ENCODE peak calls at places on chromosomes 2 and 18, in four cellular contexts. One of them, this sample, is unnamed.

GRCh38 chr2:226799976-226800940 is 638 bp upstream of the IRS1 start:
- DNase-seq in GM23338: peak
- DNase-seq in breast epithelium: peak
- DNase-seq in HCT116: no peak
- DNase-seq in this sample: peak

GRCh38 chr2:95030496-95030895 is 5.0 kb downstream of the MAL start:
- DNase-seq in breast epithelium: no peak
- DNase-seq in GM23338: no peak
- DNase-seq in HCT116: no peak
- DNase-seq in this sample: no peak

GRCh38 chr2:238696786-238697185 is 151.1 kb upstream of the TWIST2 start:
- DNase-seq in breast epithelium: no peak
- DNase-seq in HCT116: no peak
- DNase-seq in GM23338: no peak
- DNase-seq in this sample: no peak

GRCh38 chr18:39453882-39454281 is 1888.3 kb upstream of the CELF4 start:
- DNase-seq in HCT116: no peak
- DNase-seq in breast epithelium: no peak
- DNase-seq in GM23338: no peak
- DNase-seq in this sample: peak

GRCh38 chr2:24837996-24838513 is 44.8 kb downstream of the CENPO start:
- DNase-seq in GM23338: no peak
- DNase-seq in breast epithelium: no peak
- DNase-seq in HCT116: no peak
- DNase-seq in this sample: no peak

GRCh38 chr2:39490586-39490985 is 53.5 kb upstream of the MAP4K3 start:
- DNase-seq in breast epithelium: no peak
- DNase-seq in GM23338: no peak
- DNase-seq in HCT116: no peak
- DNase-seq in this sample: no peak

GRCh38 chr2:4628931-4629565 is 925.7 kb downstream of the DCDC2C start:
- DNase-seq in breast epithelium: no peak
- DNase-seq in GM23338: no peak
- DNase-seq in HCT116: no peak
- DNase-seq in this sample: no peak

GRCh38 chr18:31100598-31101147 is 1.5 kb downstream of the DSC2 start:
- DNase-seq in breast epithelium: peak
- DNase-seq in GM23338: peak
- DNase-seq in HCT116: no peak
- DNase-seq in this sample: peak

GRCh38 chr2:207265849-207266248 is 100.1 kb upstream of the KLF7 start:
- DNase-seq in HCT116: no peak
- DNase-seq in GM23338: no peak
- DNase-seq in breast epithelium: no peak
- DNase-seq in this sample: no peak

GRCh38 chr2:46983065-46983801 is 67.6 kb upstream of the MCFD2 start:
- DNase-seq in HCT116: no peak
- DNase-seq in breast epithelium: no peak
- DNase-seq in GM23338: no peak
- DNase-seq in this sample: no peak

GRCh38 chr2:200810252-200810650 is 1.5 kb upstream of the BZW1 start:
- DNase-seq in HCT116: no peak
- DNase-seq in GM23338: no peak
- DNase-seq in breast epithelium: no peak
- DNase-seq in this sample: peak

GRCh38 chr18:6961331-6961730 is 156.3 kb downstream of the LAMA1 start:
- DNase-seq in breast epithelium: no peak
- DNase-seq in GM23338: no peak
- DNase-seq in HCT116: no peak
- DNase-seq in this sample: no peak

GRCh38 chr2:44126106-44126797 is 42.4 kb upstream of the PPM1B start:
- DNase-seq in HCT116: no peak
- DNase-seq in GM23338: no peak
- DNase-seq in breast epithelium: no peak
- DNase-seq in this sample: peak

GRCh38 chr2:151827564-151828142 is 568 bp downstream of the ARL5A start:
- DNase-seq in HCT116: no peak
- DNase-seq in GM23338: peak
- DNase-seq in breast epithelium: peak
- DNase-seq in this sample: peak

GRCh38 chr2:48504647-48505327 is 25.2 kb upstream of the STON1 start:
- DNase-seq in HCT116: no peak
- DNase-seq in breast epithelium: no peak
- DNase-seq in GM23338: no peak
- DNase-seq in this sample: no peak

GRCh38 chr2:7041421-7041820 is 124.2 kb downstream of the RNF144A start:
- DNase-seq in GM23338: no peak
- DNase-seq in HCT116: no peak
- DNase-seq in breast epithelium: no peak
- DNase-seq in this sample: no peak

GRCh38 chr2:24454258-24454657 is 36.8 kb upstream of the NCOA1 start:
- DNase-seq in breast epithelium: no peak
- DNase-seq in GM23338: no peak
- DNase-seq in HCT116: no peak
- DNase-seq in this sample: no peak

GRCh38 chr18:61333746-61334490 is 688 bp downstream of the CDH20 start:
- DNase-seq in HCT116: no peak
- DNase-seq in breast epithelium: no peak
- DNase-seq in GM23338: peak
- DNase-seq in this sample: no peak

GRCh38 chr18:8300749-8301148 is 308.5 kb upstream of the RAB12 start:
- DNase-seq in breast epithelium: no peak
- DNase-seq in HCT116: no peak
- DNase-seq in GM23338: no peak
- DNase-seq in this sample: no peak

GRCh38 chr2:38621018-38621417 is 18.3 kb upstream of the HNRNPLL start:
- DNase-seq in breast epithelium: no peak
- DNase-seq in HCT116: no peak
- DNase-seq in GM23338: no peak
- DNase-seq in this sample: no peak

GRCh38 chr18:32810314-32810713 is 37.5 kb upstream of the KLHL14 start:
- DNase-seq in HCT116: no peak
- DNase-seq in GM23338: no peak
- DNase-seq in breast epithelium: no peak
- DNase-seq in this sample: no peak

GRCh38 chr2:17620841-17621240 is 80.3 kb downstream of the VSNL1 start:
- DNase-seq in breast epithelium: no peak
- DNase-seq in GM23338: no peak
- DNase-seq in HCT116: no peak
- DNase-seq in this sample: no peak

GRCh38 chr2:42931147-42931817 is 138.9 kb upstream of the HAAO start:
- DNase-seq in HCT116: no peak
- DNase-seq in breast epithelium: no peak
- DNase-seq in GM23338: peak
- DNase-seq in this sample: no peak

GRCh38 chr18:48153641-48154481 is 223.4 kb upstream of the SMAD2 start:
- DNase-seq in GM23338: no peak
- DNase-seq in breast epithelium: no peak
- DNase-seq in HCT116: no peak
- DNase-seq in this sample: no peak

GRCh38 chr2:135664623-135665068 is 77.0 kb upstream of the UBXN4 start:
- DNase-seq in HCT116: no peak
- DNase-seq in GM23338: no peak
- DNase-seq in breast epithelium: no peak
- DNase-seq in this sample: no peak

GRCh38 chr2:122663737-122664136 is 908.3 kb downstream of the TSN start:
- DNase-seq in GM23338: no peak
- DNase-seq in HCT116: no peak
- DNase-seq in breast epithelium: no peak
- DNase-seq in this sample: no peak

GRCh38 chr18:13240060-13240725 is 21.6 kb downstream of the LDLRAD4 start:
- DNase-seq in GM23338: no peak
- DNase-seq in breast epithelium: peak
- DNase-seq in HCT116: no peak
- DNase-seq in this sample: no peak

GRCh38 chr2:16615687-16616615 is 49.7 kb downstream of the CYRIA start:
- DNase-seq in HCT116: no peak
- DNase-seq in breast epithelium: no peak
- DNase-seq in GM23338: peak
- DNase-seq in this sample: no peak

GRCh38 chr2:36562973-36563532 is 34.9 kb downstream of the FEZ2 start:
- DNase-seq in GM23338: no peak
- DNase-seq in HCT116: no peak
- DNase-seq in breast epithelium: no peak
- DNase-seq in this sample: no peak
- H3K4me3 ChIP-seq in GM23338: no peak
- H3K4me3 ChIP-seq in HCT116: no peak
- H3K4me3 ChIP-seq in breast epithelium: peak
- H3K4me3 ChIP-seq in this sample: no peak

GRCh38 chr18:45169610-45170009 is 445.7 kb upstream of the SLC14A2 start:
- DNase-seq in breast epithelium: no peak
- DNase-seq in GM23338: no peak
- DNase-seq in HCT116: no peak
- DNase-seq in this sample: no peak
- TF ChIP-seq POLR2AphosphoS5 in breast epithelium: no peak
- TF ChIP-seq POLR2AphosphoS5 in GM23338: no peak
- TF ChIP-seq POLR2AphosphoS5 in HCT116: no peak
- TF ChIP-seq POLR2AphosphoS5 in this sample: no peak

DNA sequence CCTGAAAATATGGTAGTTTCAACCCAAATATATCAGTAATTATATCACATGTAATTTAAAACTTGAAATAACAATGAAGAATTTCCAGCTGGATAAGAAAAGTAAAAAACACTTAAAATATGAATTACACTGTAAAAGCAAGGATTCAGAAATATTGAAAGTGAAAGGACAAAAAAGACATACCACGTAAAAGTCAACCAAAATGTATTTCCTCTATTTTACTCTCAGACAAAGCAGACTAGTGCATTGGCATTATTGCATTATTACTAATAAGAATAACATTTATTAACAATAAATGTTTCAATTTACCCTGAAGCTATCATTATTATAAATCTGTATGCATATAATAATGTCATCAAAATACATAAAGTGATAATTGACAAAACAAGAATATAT is 445.1 kb upstream of the TRIB2 start:
- DNase-seq in breast epithelium: no peak
- DNase-seq in HCT116: no peak
- DNase-seq in GM23338: no peak
- DNase-seq in this sample: no peak
- H3K4me3 ChIP-seq in breast epithelium: no peak
- H3K4me3 ChIP-seq in HCT116: no peak
- H3K4me3 ChIP-seq in GM23338: no peak
- H3K4me3 ChIP-seq in this sample: no peak

DNA sequence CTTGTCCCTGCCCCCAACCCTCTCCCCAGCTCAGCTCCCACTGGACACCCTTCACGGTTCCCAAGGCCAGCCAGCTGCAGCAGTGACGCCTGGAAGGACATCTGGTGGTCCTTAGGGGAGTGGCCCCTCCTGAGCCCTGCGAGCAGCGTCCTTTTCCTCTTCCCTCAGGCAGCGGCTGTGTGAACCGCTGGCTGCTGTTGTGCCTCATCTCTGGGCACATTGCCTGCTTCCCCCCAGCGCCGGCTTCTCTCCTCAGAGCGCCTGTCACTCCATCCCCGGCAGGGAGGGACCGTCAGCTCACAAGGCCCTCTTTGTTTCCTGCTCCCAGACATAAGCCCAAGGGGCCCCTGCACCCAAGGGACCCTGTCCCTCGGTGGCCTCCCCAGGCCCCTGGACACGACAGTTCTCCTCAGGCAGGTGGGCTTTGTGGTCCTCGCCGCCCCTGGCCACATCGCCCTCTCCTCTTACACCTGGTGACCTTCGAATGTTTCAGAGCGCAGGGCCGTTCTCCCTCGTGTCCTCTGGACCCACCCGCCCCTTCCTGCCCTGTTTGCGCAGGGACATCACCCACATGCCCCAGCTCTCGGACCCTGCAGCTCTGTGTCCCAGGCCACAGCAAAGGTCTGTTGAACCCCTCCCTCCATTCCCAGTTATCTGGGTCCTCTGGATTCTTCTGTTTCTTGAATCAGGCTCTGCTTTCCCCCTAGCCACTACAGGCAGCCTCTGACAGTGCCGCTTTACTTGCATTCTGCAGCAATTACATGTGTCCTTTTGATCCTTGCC is 35.8 kb downstream of the ANO7 start:
- DNase-seq in GM23338: peak
- DNase-seq in breast epithelium: no peak
- DNase-seq in HCT116: no peak
- DNase-seq in this sample: no peak
- TF ChIP-seq POLR2AphosphoS5 in GM23338: no peak
- TF ChIP-seq POLR2AphosphoS5 in breast epithelium: no peak
- TF ChIP-seq POLR2AphosphoS5 in HCT116: no peak
- TF ChIP-seq POLR2AphosphoS5 in this sample: no peak

GRCh38 chr18:22609642-22610041 is 191.9 kb upstream of the CTAGE1 start:
- DNase-seq in breast epithelium: peak
- DNase-seq in HCT116: no peak
- DNase-seq in GM23338: peak
- DNase-seq in this sample: no peak
- H3K4me3 ChIP-seq in breast epithelium: no peak
- H3K4me3 ChIP-seq in HCT116: no peak
- H3K4me3 ChIP-seq in GM23338: no peak
- H3K4me3 ChIP-seq in this sample: no peak